ENCODE peak calls at places on chromosome 1, in ten cellular contexts. O is stimulated activated naive CD4-positive, alpha-beta T cell treated with Interleukin-2 at 50 U/mL for 16 hours; Q is GM12865; J is H54; L is hepatic stellate cell; D is stimulated activated CD8-positive, alpha-beta memory T cell treated with anti-CD3 and anti-CD28 coated beads, Interleukin-4, amount 100 ng/mL, for 24 hours; U is H4; V is Right ventricle myocardium superior; R is activated CD4-positive, alpha-beta T cell treated with anti-CD3 and anti-CD28 coated beads, Interleukin-2, amount 50 U/mL, for 1 hour; A is germinal center. I is an unnamed sample.

GRCh38 chr1:19338323-19338762 is 26.2 kb downstream of the SLC66A1 start:
- DNase-seq in O (no peak), Q (no peak), J (no peak), L (no peak), D (no peak), U (no peak), V (peak; percentile 41), R (no peak), A (no peak), I (no peak)

GRCh38 chr1:206963119-206963712 is 7.0 kb downstream of the FCAMR start:
- DNase-seq in O (no peak), Q (no peak), J (no peak), L (no peak), D (no peak), U (no peak), V (no peak), R (no peak), A (no peak), I (no peak)

GRCh38 chr1:51236548-51237312 is 657 bp downstream of the RNF11 start:
- DNase-seq in O (peak; percentile 43), Q (peak; percentile 26), J (no peak), L (peak; percentile 30), D (peak; percentile 4), U (no peak), V (peak; percentile 59), R (peak; percentile 34), A (peak; percentile 34), I (peak; percentile 23)

GRCh38 chr1:211912064-211912463 is 81.5 kb upstream of the LPGAT1 start:
- DNase-seq in O (no peak), Q (no peak), J (no peak), L (no peak), D (no peak), U (no peak), V (no peak), R (no peak), A (no peak), I (no peak)

GRCh38 chr1:190975827-190976226 is 498.2 kb upstream of the BRINP3 start:
- DNase-seq in O (no peak), Q (no peak), J (no peak), L (no peak), D (no peak), U (no peak), V (no peak), R (no peak), A (no peak), I (no peak)

GRCh38 chr1:153251988-153252387 is 7.5 kb upstream of the LORICRIN start:
- DNase-seq in O (no peak), Q (no peak), J (no peak), L (no peak), D (no peak), U (no peak), V (no peak), R (no peak), A (no peak), I (no peak)

GRCh38 chr1:179881642-179882252 is 338 bp upstream of the TOR1AIP1 start:
- DNase-seq in O (no peak), Q (no peak), J (no peak), L (peak; percentile 85), D (no peak), U (peak; percentile 90), V (no peak), R (no peak), A (no peak), I (no peak)

GRCh38 chr1:214840366-214840765 is 237.4 kb downstream of the CENPF start:
- DNase-seq in O (no peak), Q (no peak), J (no peak), L (no peak), D (no peak), U (no peak), V (no peak), R (no peak), A (no peak), I (no peak)

GRCh38 chr1:118122234-118123004 is 62.6 kb downstream of the SPAG17 start:
- DNase-seq in O (no peak), Q (no peak), J (no peak), L (no peak), D (no peak), U (peak; percentile 27), V (no peak), R (no peak), A (no peak), I (no peak)

GRCh38 chr1:162040657-162041056 is 17.0 kb upstream of the OLFML2B start:
- DNase-seq in O (no peak), Q (peak; percentile 23), J (no peak), L (no peak), D (no peak), U (peak; percentile 23), V (no peak), R (no peak), A (no peak), I (no peak)

GRCh38 chr1:186491351-186491750 is 30.4 kb upstream of the PDC start:
- DNase-seq in O (no peak), Q (no peak), J (no peak), L (no peak), D (no peak), U (no peak), V (no peak), R (no peak), A (no peak), I (no peak)

GRCh38 chr1:24735619-24736375 is 9.4 kb upstream of the CLIC4 start:
- DNase-seq in O (no peak), Q (no peak), J (no peak), L (no peak), D (no peak), U (peak; percentile 62), V (peak; percentile 70), R (no peak), A (no peak), I (no peak)

I was measured in T-helper 2 cell treated with Interferon-gamma antibody and Interleukin-4, amounts not matched to agents 5 μg/mL and 100 μg/mL, for 36 hours.